ENCODE peak calls at places on chromosome 19, in five cellular contexts. J is esophagus squamous epithelium, F is BE2C, X is Panc1, L is left lung. E is an unnamed sample.

GRCh38 chr19:13153627-13154240 is 3.5 kb downstream of the IER2 start:
- DNase-seq in J (no peak), F (peak), X (no peak), L (no peak), E (peak)

GRCh38 chr19:46413262-46414031 is at the start of gene CCDC8:
- DNase-seq in J (no peak), F (no peak), X (no peak), L (peak), E (no peak)

GRCh38 chr19:49718511-49718910 is 27.6 kb downstream of the CPT1C start:
- DNase-seq in J (no peak), F (no peak), X (no peak), L (no peak), E (no peak)

GRCh38 chr19:17160908-17161307 is 54.2 kb upstream of the USE1 start:
- DNase-seq in J (no peak), F (no peak), X (no peak), L (no peak), E (no peak)

GRCh38 chr19:10184636-10185035 is 10.1 kb downstream of the DNMT1 start:
- DNase-seq in J (no peak), F (no peak), X (no peak), L (no peak), E (no peak)

GRCh38 chr19:18119243-18120105 is 21.9 kb downstream of the MAST3 start:
- DNase-seq in J (no peak), F (no peak), X (no peak), L (no peak), E (no peak)

GRCh38 chr19:55546822-55547614 is 1.7 kb upstream of the SBK3 start:
- DNase-seq in J (no peak), F (peak), X (peak), L (peak), E (no peak)

GRCh38 chr19:6100284-6100915 is 9.9 kb downstream of the RFX2 start:
- DNase-seq in J (no peak), F (peak), X (no peak), L (peak), E (peak)

GRCh38 chr19:17183271-17183757 is 31.8 kb upstream of the USE1 start:
- DNase-seq in J (no peak), F (no peak), X (no peak), L (no peak), E (peak)

GRCh38 chr19:42053037-42053935 is 16.7 kb downstream of the GRIK5 start:
- DNase-seq in J (no peak), F (peak), X (no peak), L (no peak), E (no peak)

DNA sequence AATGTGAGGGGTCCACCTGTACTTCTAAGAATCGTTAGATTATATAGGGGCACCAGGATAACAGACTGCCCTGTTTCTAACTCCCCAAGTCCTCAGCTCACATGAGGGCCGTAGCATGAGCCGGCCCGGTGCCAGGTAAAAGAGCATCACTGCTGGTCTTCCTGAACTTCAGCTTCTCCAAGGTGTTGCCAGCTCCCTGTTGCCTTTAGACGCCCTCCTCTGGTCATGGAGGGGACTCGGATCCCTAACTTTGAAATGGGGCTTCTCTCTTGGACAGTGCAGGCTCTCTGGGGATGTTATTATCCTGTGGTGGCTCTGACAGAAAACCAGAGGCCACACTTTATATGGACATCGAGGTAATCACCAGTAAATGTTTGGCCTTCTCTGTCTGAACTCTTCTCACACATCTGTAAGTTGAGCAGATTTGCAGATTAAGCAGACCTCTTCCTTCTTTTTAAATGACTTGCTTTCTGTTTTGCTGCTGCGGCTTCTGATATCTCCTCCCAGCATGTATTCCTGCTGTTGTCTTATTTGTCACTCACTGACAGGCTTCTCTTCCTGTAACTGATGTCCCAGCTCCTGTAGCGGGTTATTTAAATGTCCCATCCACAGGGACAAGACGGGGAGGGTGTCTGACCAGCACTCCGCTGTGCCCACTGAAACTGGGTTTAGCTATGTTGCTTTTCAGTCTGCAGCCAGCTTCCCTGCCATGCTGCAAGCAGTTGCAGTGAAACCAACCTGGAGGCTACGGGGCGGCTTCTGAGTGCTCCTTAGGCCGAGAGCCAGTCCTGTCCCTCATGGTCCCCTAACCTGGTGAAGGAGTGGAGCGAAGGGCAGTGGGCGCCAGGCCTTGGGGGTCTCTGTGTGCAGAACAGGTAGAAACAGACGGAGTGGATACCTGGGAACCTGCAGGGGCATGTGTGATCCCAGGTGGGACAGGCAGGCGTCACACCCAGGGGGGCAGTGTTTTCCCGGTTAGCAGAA is 39.2 kb downstream of the TSSK6 start:
- DNase-seq in J (no peak), F (peak), X (no peak), L (no peak), E (no peak)
- TF ChIP-seq CTCF in J (no peak), F (peak), X (no peak), L (no peak), E (no peak)

GRCh38 chr19:29563688-29564087 is 37.9 kb downstream of the VSTM2B start:
- DNase-seq in J (no peak), F (no peak), X (no peak), L (no peak), E (no peak)
- TF ChIP-seq CTCF in J (no peak), F (no peak), X (no peak), L (no peak), E (no peak)

GRCh38 chr19:11380653-11381534 is 3.2 kb downstream of the EPOR start:
- DNase-seq in J (peak), F (peak), X (peak), L (peak), E (peak)

GRCh38 chr19:11381535-11382369 is 2.4 kb downstream of the EPOR start:
- DNase-seq in J (peak), F (peak), X (no peak), L (peak), E (peak)

GRCh38 chr19:11384778-11385129 is 640 bp upstream of the EPOR start:
- DNase-seq in J (no peak), F (no peak), X (no peak), L (no peak), E (no peak)

GRCh38 chr19:11383706-11384048 is 437 bp downstream of the EPOR start:
- DNase-seq in J (no peak), F (no peak), X (no peak), L (no peak), E (no peak)

GRCh38 chr19:11382898-11383705 is 1.0 kb downstream of the EPOR start:
- DNase-seq in J (no peak), F (peak), X (no peak), L (peak), E (peak)
- TF ChIP-seq CTCF in J (peak), F (peak), X (peak), L (peak), E (peak)

GRCh38 chr19:883661-884211 is 9.3 kb downstream of the MED16 start:
- DNase-seq in J (no peak), F (no peak), X (no peak), L (peak), E (no peak)
- TF ChIP-seq CTCF in J (no peak), F (no peak), X (no peak), L (no peak), E (no peak)

DNA sequence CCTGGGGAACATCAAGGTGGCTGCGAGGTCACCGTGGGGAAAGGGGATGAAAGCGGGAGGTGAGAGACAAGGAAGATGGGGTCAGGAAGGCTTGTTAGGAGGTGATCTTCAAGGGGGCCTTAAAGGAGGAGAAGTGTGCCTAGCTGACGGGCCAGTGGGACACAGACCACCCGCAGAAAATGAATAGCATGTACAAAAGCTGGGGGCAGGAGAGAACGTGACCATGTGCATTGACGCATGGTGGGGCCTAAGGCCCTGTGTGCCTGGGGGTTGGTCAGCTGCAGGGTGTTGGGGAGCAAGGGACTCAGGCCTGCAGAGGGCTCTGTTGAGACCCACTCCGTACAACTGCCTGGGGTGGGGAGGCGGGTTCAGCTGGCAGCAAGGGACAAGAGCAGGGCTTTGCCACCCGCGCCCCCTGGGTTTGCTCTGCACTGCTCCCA is 5.9 kb downstream of the RAB8A start:
- DNase-seq in J (no peak), F (no peak), X (no peak), L (no peak), E (peak)
- TF ChIP-seq CTCF in J (no peak), F (no peak), X (no peak), L (no peak), E (no peak)

GRCh38 chr19:38430931-38431330 is 2.6 kb upstream of the RYR1 start:
- DNase-seq in J (no peak), F (no peak), X (no peak), L (no peak), E (no peak)
- TF ChIP-seq CTCF in J (no peak), F (no peak), X (no peak), L (no peak), E (no peak)

DNA sequence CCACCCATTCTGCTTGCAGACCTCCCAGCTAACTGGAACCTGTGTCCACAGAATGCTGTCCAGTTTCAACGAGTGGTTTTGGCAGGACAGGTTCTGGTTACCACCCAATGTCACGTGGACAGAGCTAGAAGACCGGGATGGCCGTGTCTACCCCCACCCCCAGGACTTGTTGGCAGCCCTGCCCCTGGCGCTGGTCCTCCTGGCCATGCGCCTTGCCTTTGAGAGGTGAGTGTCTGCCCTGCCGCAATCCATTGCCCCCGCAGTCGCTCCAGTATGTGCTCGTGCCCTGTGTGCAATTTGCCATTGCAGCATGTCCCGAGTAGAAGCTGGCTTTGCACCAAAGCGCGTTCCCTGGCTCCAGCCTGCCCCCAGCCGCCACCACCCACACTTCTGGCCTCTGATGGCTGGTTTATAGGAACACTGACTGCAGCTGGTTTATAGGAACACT is 41.9 kb downstream of the CERS4 start:
- DNase-seq in J (no peak), F (no peak), X (no peak), L (peak), E (no peak)
- TF ChIP-seq CTCF in J (no peak), F (no peak), X (no peak), L (no peak), E (no peak)

DNA sequence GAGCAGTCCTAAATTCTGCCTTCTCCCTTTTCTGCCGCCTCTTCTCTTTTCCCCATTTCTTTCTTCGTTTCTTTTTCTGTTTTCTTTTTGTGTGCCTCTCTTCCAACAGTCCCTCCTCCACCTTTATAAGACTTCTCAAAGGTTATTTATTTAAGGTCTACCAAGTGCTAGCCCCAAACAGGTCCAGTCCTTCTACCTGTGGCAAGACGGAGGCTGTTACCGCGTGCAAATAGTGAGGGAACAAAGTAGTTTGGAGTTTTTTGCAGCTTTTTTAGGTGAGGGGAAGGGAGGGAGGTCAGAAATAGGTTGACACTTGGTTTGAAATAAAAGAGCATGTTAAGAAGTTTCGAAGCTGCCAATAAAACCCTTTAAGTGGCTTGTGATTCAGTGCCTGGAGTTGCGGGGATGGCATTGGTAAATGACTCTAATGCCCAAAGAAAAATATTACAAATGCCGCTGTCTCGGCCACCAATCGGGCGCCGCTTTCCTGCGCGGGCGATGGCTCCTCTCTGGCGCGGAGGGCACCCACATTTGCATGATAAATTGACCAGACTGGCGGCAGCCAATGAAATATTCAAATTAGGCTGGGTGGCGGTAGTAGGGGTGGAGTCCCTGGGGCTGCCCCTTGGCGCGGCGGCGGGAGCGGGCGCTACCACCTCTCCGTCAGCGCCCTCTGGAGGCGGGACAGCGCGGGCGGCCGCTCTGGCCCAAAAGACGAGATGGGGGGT is 7.5 kb upstream of the TSHZ3 start:
- DNase-seq in J (no peak), F (no peak), X (no peak), L (peak), E (no peak)
- TF ChIP-seq CTCF in J (peak), F (no peak), X (no peak), L (peak), E (no peak)

GRCh38 chr19:40742477-40742876 is 7.8 kb downstream of the ACTMAP start:
- DNase-seq in J (no peak), F (no peak), X (no peak), L (no peak), E (no peak)

GRCh38 chr19:40747536-40747935 is 2.7 kb downstream of the ACTMAP start:
- DNase-seq in J (no peak), F (no peak), X (no peak), L (no peak), E (no peak)

GRCh38 chr19:40745402-40745780 is 4.9 kb downstream of the ACTMAP start:
- DNase-seq in J (no peak), F (no peak), X (no peak), L (no peak), E (no peak)

GRCh38 chr19:40743926-40744325 is 6.4 kb downstream of the ACTMAP start:
- DNase-seq in J (no peak), F (no peak), X (no peak), L (no peak), E (no peak)

GRCh38 chr19:40744554-40745401 is 5.5 kb downstream of the ACTMAP start:
- DNase-seq in J (no peak), F (no peak), X (no peak), L (peak), E (no peak)
- TF ChIP-seq CTCF in J (no peak), F (no peak), X (no peak), L (no peak), E (no peak)

GRCh38 chr19:38033658-38034150 is 126.7 kb downstream of the SIPA1L3 start:
- DNase-seq in J (no peak), F (no peak), X (no peak), L (no peak), E (peak)
- TF ChIP-seq CTCF in J (no peak), F (no peak), X (no peak), L (no peak), E (no peak)

E was measured in activated B cell treated with CpG ODN at 0.5 μM for 24 hours.